ENCODE peak calls at places on chromosomes 13 and 19, in five cellular contexts. J, N, L, Z and W are unnamed samples.

GRCh38 chr13:19182536-19182935 is 912 bp upstream of the TUBA3C start:
- DNase-seq in L (no peak), N (no peak), Z (no peak), J (no peak), W (no peak)

GRCh38 chr13:99630269-99630898 is 129.1 kb downstream of the TM9SF2 start:
- DNase-seq in L (no peak), Z (no peak), N (no peak), J (no peak), W (no peak)

GRCh38 chr19:34366670-34367423 is 1.9 kb downstream of the GPI start:
- DNase-seq in Z (no peak), L (peak), N (no peak), J (no peak), W (no peak)

GRCh38 chr13:30153871-30154426 is 153.4 kb downstream of the KATNAL1 start:
- DNase-seq in L (peak), J (no peak), N (peak), Z (no peak), W (peak)

GRCh38 chr19:6664916-6665315 is 5.0 kb downstream of the TNFSF14 start:
- DNase-seq in L (no peak), Z (no peak), J (no peak), N (no peak), W (no peak)

GRCh38 chr19:1251503-1252220 is 3.3 kb downstream of the MIDN start:
- DNase-seq in N (no peak), L (no peak), J (no peak), Z (no peak), W (peak)

GRCh38 chr13:31175847-31176536 is 14.3 kb upstream of the HSPH1 start:
- DNase-seq in Z (no peak), J (no peak), L (no peak), N (no peak), W (no peak)

GRCh38 chr13:112325941-112326645 is 50.1 kb upstream of the SPACA7 start:
- DNase-seq in N (no peak), J (no peak), L (no peak), Z (no peak), W (no peak)

GRCh38 chr19:42203700-42204099 is 13.8 kb downstream of the DEDD2 start:
- DNase-seq in Z (no peak), L (no peak), N (no peak), J (no peak), W (no peak)

GRCh38 chr13:50457430-50458393 is 385.8 kb downstream of the DLEU7 start:
- DNase-seq in Z (no peak), L (no peak), J (no peak), N (no peak), W (peak)

GRCh38 chr13:30619731-30620130 is 2.0 kb downstream of the USPL1 start:
- DNase-seq in L (no peak), J (no peak), Z (no peak), N (no peak), W (no peak)

DNA sequence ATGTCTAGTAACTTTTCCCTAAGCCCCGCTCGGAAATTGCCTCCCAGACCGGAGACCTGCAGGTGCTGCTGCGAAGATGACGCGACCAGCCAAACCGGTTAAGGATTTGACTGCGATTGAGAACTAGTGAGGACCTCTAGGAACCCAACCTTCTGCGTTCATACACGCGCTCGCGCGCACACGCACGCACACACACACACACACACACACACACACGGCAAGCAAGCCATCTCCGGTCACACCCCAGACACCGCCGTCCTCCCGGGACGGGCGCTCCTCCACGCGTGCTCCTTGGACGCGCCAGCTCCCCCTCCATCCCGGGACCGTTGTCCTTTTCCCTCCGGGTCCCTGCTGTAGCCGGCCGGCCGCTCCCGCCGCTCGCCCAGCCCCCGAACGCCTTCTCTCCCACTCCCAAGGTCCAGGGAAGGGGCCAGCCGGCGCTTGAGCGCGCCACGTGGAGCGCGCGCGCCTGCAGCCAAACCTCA is 1.2 kb downstream of the TBC1D4 start:
- DNase-seq in Z (peak), N (peak), J (peak), L (peak), W (peak)
- H3K4me2 ChIP-seq in Z (peak), N (peak), J (peak), L (peak), W (peak)

GRCh38 chr13:48838193-48839000 is 137.3 kb upstream of the FNDC3A start:
- DNase-seq in J (no peak), Z (no peak), N (no peak), L (peak), W (no peak)

GRCh38 chr13:48842316-48842715 is 133.4 kb upstream of the FNDC3A start:
- DNase-seq in Z (no peak), L (no peak), N (no peak), J (no peak), W (no peak)

GRCh38 chr13:48843630-48844380 is 131.9 kb upstream of the FNDC3A start:
- DNase-seq in N (no peak), Z (no peak), J (no peak), L (no peak), W (no peak)

GRCh38 chr13:48839171-48839570 is 136.5 kb upstream of the FNDC3A start:
- DNase-seq in N (no peak), Z (no peak), J (no peak), L (no peak), W (no peak)

GRCh38 chr13:48840366-48840765 is 135.3 kb upstream of the FNDC3A start:
- DNase-seq in N (no peak), Z (no peak), J (no peak), L (no peak), W (no peak)
- H4K8ac ChIP-seq in N (no peak), Z (no peak), J (no peak), L (no peak), W (no peak)

DNA sequence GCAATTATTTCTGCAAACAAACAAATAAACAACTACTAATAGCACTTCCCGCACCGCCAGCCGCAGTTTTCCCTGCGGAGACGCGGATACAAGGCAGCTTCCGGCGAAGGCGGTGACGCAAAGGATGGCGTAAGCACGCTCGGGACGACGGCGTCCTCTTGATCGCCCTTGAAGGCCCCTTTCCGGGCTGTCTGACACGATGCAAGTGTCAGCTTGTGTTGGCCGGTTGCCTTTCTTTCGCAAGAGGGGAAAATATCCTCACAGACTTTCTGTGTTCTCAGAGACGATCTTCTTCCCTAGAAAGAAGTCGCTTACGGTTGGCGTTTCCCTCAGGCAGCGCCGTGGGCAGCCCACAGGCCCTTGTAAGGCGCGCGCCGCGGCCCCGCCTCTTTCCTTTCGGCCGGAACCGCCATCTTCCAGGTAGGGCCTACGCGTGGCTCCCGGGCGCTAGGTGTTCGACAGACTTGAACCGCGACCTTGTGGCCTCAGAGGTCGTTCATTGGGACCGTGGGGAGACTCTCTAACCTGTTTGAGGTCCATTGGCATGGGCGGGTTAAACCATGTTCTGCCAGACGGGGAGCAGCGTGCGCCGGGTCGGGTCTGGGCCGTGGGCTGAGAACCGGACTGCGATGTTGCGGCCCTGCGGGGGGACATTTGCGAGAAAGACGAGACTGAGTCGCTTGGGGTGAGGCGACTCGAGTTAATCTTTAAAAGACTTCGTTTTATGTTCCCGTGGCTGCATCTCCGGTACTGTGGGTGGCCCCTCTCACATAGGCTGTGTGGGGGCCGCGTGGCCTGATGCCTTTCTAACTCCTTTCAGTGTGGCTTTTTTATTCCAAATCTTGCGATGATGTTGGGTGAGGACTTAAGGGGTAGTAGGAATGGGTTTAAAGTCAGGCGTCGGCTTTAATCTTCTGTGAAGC is at the start of gene RPL21:
- DNase-seq in N (peak), J (peak), Z (peak), L (peak), W (peak)
- H3K23ac ChIP-seq in N (no peak), J (no peak), Z (peak), L (peak), W (no peak)

GRCh38 chr19:58579473-58580142 is 6.5 kb upstream of the MZF1 start:
- DNase-seq in J (no peak), N (no peak), Z (no peak), L (no peak), W (no peak)
- H3K4me2 ChIP-seq in J (no peak), N (no peak), Z (no peak), L (no peak), W (no peak)

DNA sequence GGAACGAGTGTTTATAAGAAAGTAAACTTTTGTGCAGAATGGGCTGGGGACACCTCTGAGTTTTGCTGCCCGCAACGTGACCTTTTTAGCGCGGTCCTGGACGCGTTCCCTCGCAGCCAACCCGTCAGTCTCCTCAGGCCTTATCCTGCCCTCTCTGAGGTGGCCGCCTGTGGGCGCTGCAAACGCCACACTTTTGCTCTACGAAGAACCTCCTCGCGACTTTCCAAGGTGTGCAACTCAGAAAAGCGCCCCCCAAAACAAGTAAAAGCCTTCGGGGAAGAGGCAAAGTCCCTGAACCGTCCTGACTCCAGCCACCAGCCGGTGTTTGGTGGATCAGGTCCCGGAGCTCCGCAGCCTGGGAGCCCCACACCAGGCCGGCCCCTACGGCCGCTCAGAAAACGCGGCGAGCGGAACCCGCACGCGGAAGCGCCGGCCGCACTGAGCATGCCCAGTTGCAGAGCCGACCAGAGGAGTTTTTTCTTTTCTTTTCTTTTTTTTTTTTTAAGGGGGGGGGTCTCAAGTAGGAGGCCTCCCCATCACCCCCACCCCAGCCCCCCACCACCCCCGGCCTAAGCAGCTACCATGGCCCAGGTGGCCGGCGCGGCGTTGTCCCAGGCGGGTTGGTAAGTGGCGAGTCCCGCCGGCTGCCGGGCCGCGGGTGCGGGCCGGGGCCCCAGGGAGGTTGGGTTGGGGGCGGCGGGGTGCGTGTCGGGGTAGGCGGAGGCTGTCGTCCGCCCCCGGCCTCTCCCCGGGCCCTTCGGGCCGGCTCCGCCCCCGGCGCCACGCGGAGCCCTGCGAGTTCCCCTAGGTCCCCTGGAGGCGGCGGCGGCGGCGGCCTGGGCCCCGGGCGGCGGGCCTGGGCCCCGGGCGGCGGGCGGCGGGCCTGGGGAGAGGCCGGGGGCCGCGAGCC is at the start of gene TDRD3:
- DNase-seq in Z (peak), L (peak), J (peak), N (peak), W (peak)
- H4K8ac ChIP-seq in Z (no peak), L (peak), J (peak), N (no peak), W (peak)